ENCODE peak calls at places on chromosomes 11 and 22, in seven cellular contexts. One of them, this sample, is unnamed.

GRCh38 chr11:9479899-9480298 is 19.1 kb downstream of the ZNF143 start:
- DNase-seq in heart left ventricle: no peak
- DNase-seq in right cardiac atrium: no peak
- DNase-seq in small intestine: no peak
- DNase-seq in body of pancreas: no peak
- DNase-seq in GM23248: no peak
- DNase-seq in lower lobe of right lung: no peak
- DNase-seq in this sample: no peak

GRCh38 chr11:134261626-134262488 is 8.5 kb downstream of the ACAD8 start:
- DNase-seq in heart left ventricle: no peak
- DNase-seq in right cardiac atrium: no peak
- DNase-seq in small intestine: peak; percentile 25
- DNase-seq in body of pancreas: no peak
- DNase-seq in GM23248: peak; percentile 49
- DNase-seq in lower lobe of right lung: no peak
- DNase-seq in this sample: peak; percentile 57

GRCh38 chr11:47388697-47389576 is 10.6 kb upstream of the SPI1 start:
- DNase-seq in heart left ventricle: no peak
- DNase-seq in right cardiac atrium: no peak
- DNase-seq in small intestine: no peak
- DNase-seq in body of pancreas: no peak
- DNase-seq in GM23248: no peak
- DNase-seq in lower lobe of right lung: peak; percentile 61
- DNase-seq in this sample: no peak

GRCh38 chr11:118012083-118012669 is 26.0 kb downstream of the IL10RA start:
- DNase-seq in heart left ventricle: peak; percentile 46
- DNase-seq in right cardiac atrium: no peak
- DNase-seq in small intestine: peak; percentile 57
- DNase-seq in body of pancreas: peak; percentile 28
- DNase-seq in GM23248: peak; percentile 24
- DNase-seq in lower lobe of right lung: peak; percentile 72
- DNase-seq in this sample: no peak

GRCh38 chr11:118435233-118435892 is 929 bp upstream of the KMT2A start:
- DNase-seq in heart left ventricle: peak; percentile 56
- DNase-seq in right cardiac atrium: peak; percentile 38
- DNase-seq in small intestine: peak; percentile 44
- DNase-seq in body of pancreas: peak; percentile 52
- DNase-seq in GM23248: peak; percentile 64
- DNase-seq in lower lobe of right lung: peak; percentile 72
- DNase-seq in this sample: peak; percentile 96

GRCh38 chr22:47031628-47031915 is 269.1 kb downstream of the TBC1D22A start:
- DNase-seq in heart left ventricle: peak; percentile 10
- DNase-seq in right cardiac atrium: no peak
- DNase-seq in small intestine: no peak
- DNase-seq in body of pancreas: no peak
- DNase-seq in GM23248: no peak
- DNase-seq in lower lobe of right lung: peak; percentile 33
- DNase-seq in this sample: peak; percentile 3

GRCh38 chr11:117179048-117179999 is 781 bp downstream of the SIDT2 start:
- DNase-seq in heart left ventricle: no peak
- DNase-seq in right cardiac atrium: peak; percentile 35
- DNase-seq in small intestine: peak; percentile 61
- DNase-seq in body of pancreas: peak; percentile 58
- DNase-seq in GM23248: peak; percentile 73
- DNase-seq in lower lobe of right lung: peak; percentile 64
- DNase-seq in this sample: peak; percentile 77

GRCh38 chr11:111450480-111451320 is 61.5 kb downstream of the BTG4 start:
- DNase-seq in heart left ventricle: no peak
- DNase-seq in right cardiac atrium: no peak
- DNase-seq in small intestine: no peak
- DNase-seq in body of pancreas: no peak
- DNase-seq in GM23248: no peak
- DNase-seq in lower lobe of right lung: no peak
- DNase-seq in this sample: no peak

GRCh38 chr11:113540416-113541330 is 65.5 kb upstream of the DRD2 start:
- DNase-seq in heart left ventricle: no peak
- DNase-seq in right cardiac atrium: no peak
- DNase-seq in small intestine: no peak
- DNase-seq in body of pancreas: no peak
- DNase-seq in GM23248: no peak
- DNase-seq in lower lobe of right lung: no peak
- DNase-seq in this sample: no peak

GRCh38 chr11:108927791-108928545 is 263.1 kb downstream of the DDX10 start:
- DNase-seq in heart left ventricle: no peak
- DNase-seq in right cardiac atrium: no peak
- DNase-seq in small intestine: no peak
- DNase-seq in body of pancreas: no peak
- DNase-seq in GM23248: no peak
- DNase-seq in lower lobe of right lung: no peak
- DNase-seq in this sample: no peak

GRCh38 chr11:129115652-129116585 is 76.2 kb downstream of the ARHGAP32 start:
- DNase-seq in heart left ventricle: no peak
- DNase-seq in right cardiac atrium: no peak
- DNase-seq in small intestine: peak; percentile 7
- DNase-seq in body of pancreas: no peak
- DNase-seq in GM23248: peak; percentile 63
- DNase-seq in lower lobe of right lung: no peak
- DNase-seq in this sample: no peak

GRCh38 chr11:78478536-78478935 is 60.9 kb upstream of the GAB2 start:
- DNase-seq in heart left ventricle: no peak
- DNase-seq in right cardiac atrium: no peak
- DNase-seq in small intestine: no peak
- DNase-seq in body of pancreas: no peak
- DNase-seq in GM23248: no peak
- DNase-seq in lower lobe of right lung: no peak
- DNase-seq in this sample: no peak

GRCh38 chr11:134497586-134497985 is 85.5 kb upstream of the B3GAT1 start:
- DNase-seq in heart left ventricle: no peak
- DNase-seq in right cardiac atrium: no peak
- DNase-seq in small intestine: peak; percentile 83
- DNase-seq in body of pancreas: no peak
- DNase-seq in GM23248: no peak
- DNase-seq in lower lobe of right lung: no peak
- DNase-seq in this sample: no peak

GRCh38 chr11:113331436-113331835 is 17.1 kb downstream of the TTC12 start:
- DNase-seq in heart left ventricle: no peak
- DNase-seq in right cardiac atrium: no peak
- DNase-seq in small intestine: no peak
- DNase-seq in body of pancreas: no peak
- DNase-seq in GM23248: no peak
- DNase-seq in lower lobe of right lung: no peak
- DNase-seq in this sample: no peak

GRCh38 chr11:95444309-95445202 is 213.6 kb upstream of the SESN3 start:
- DNase-seq in heart left ventricle: no peak
- DNase-seq in right cardiac atrium: no peak
- DNase-seq in small intestine: no peak
- DNase-seq in body of pancreas: no peak
- DNase-seq in GM23248: no peak
- DNase-seq in lower lobe of right lung: no peak
- DNase-seq in this sample: no peak

GRCh38 chr22:19375435-19375834 is 56.1 kb downstream of the HIRA start:
- DNase-seq in heart left ventricle: no peak
- DNase-seq in right cardiac atrium: no peak
- DNase-seq in small intestine: no peak
- DNase-seq in body of pancreas: no peak
- DNase-seq in GM23248: no peak
- DNase-seq in lower lobe of right lung: no peak
- DNase-seq in this sample: no peak

GRCh38 chr11:16097543-16097942 is 258.8 kb downstream of the SOX6 start:
- DNase-seq in heart left ventricle: no peak
- DNase-seq in right cardiac atrium: no peak
- DNase-seq in small intestine: peak; percentile 52
- DNase-seq in body of pancreas: no peak
- DNase-seq in GM23248: no peak
- DNase-seq in lower lobe of right lung: no peak
- DNase-seq in this sample: no peak

GRCh38 chr11:102148059-102148458 is 37.8 kb downstream of the YAP1 start:
- DNase-seq in heart left ventricle: no peak
- DNase-seq in right cardiac atrium: no peak
- DNase-seq in small intestine: no peak
- DNase-seq in body of pancreas: no peak
- DNase-seq in GM23248: no peak
- DNase-seq in lower lobe of right lung: no peak
- DNase-seq in this sample: no peak

GRCh38 chr11:6545917-6546605 is 49.0 kb downstream of the DNHD1 start:
- DNase-seq in heart left ventricle: peak; percentile 60
- DNase-seq in right cardiac atrium: no peak
- DNase-seq in small intestine: no peak
- DNase-seq in body of pancreas: peak; percentile 53
- DNase-seq in GM23248: no peak
- DNase-seq in lower lobe of right lung: no peak
- DNase-seq in this sample: no peak

GRCh38 chr11:62132188-62132587 is 8.4 kb downstream of the INCENP start:
- DNase-seq in heart left ventricle: no peak
- DNase-seq in right cardiac atrium: no peak
- DNase-seq in small intestine: no peak
- DNase-seq in body of pancreas: no peak
- DNase-seq in GM23248: peak; percentile 45
- DNase-seq in lower lobe of right lung: no peak
- DNase-seq in this sample: no peak

GRCh38 chr11:97905101-97905500 is 1115.6 kb upstream of the CNTN5 start:
- DNase-seq in heart left ventricle: no peak
- DNase-seq in right cardiac atrium: no peak
- DNase-seq in small intestine: no peak
- DNase-seq in body of pancreas: no peak
- DNase-seq in GM23248: no peak
- DNase-seq in lower lobe of right lung: no peak
- DNase-seq in this sample: no peak

GRCh38 chr11:115682101-115682500 is 177.9 kb upstream of the CADM1 start:
- DNase-seq in heart left ventricle: no peak
- DNase-seq in right cardiac atrium: no peak
- DNase-seq in small intestine: no peak
- DNase-seq in body of pancreas: no peak
- DNase-seq in GM23248: no peak
- DNase-seq in lower lobe of right lung: no peak
- DNase-seq in this sample: no peak

GRCh38 chr11:4018641-4019040 is 76.0 kb upstream of the RRM1 start:
- DNase-seq in heart left ventricle: no peak
- DNase-seq in right cardiac atrium: no peak
- DNase-seq in small intestine: no peak
- DNase-seq in body of pancreas: no peak
- DNase-seq in GM23248: no peak
- DNase-seq in lower lobe of right lung: no peak
- DNase-seq in this sample: no peak

GRCh38 chr22:19038728-19039447 is 83.3 kb downstream of the DGCR2 start:
- DNase-seq in heart left ventricle: no peak
- DNase-seq in right cardiac atrium: no peak
- DNase-seq in small intestine: no peak
- DNase-seq in body of pancreas: no peak
- DNase-seq in GM23248: no peak
- DNase-seq in lower lobe of right lung: peak; percentile 39
- DNase-seq in this sample: no peak

GRCh38 chr11:79708319-79708928 is 267.6 kb upstream of the TENM4 start:
- DNase-seq in heart left ventricle: no peak
- DNase-seq in right cardiac atrium: no peak
- DNase-seq in small intestine: peak; percentile 69
- DNase-seq in body of pancreas: no peak
- DNase-seq in GM23248: peak; percentile 43
- DNase-seq in lower lobe of right lung: no peak
- DNase-seq in this sample: peak; percentile 36

DNA sequence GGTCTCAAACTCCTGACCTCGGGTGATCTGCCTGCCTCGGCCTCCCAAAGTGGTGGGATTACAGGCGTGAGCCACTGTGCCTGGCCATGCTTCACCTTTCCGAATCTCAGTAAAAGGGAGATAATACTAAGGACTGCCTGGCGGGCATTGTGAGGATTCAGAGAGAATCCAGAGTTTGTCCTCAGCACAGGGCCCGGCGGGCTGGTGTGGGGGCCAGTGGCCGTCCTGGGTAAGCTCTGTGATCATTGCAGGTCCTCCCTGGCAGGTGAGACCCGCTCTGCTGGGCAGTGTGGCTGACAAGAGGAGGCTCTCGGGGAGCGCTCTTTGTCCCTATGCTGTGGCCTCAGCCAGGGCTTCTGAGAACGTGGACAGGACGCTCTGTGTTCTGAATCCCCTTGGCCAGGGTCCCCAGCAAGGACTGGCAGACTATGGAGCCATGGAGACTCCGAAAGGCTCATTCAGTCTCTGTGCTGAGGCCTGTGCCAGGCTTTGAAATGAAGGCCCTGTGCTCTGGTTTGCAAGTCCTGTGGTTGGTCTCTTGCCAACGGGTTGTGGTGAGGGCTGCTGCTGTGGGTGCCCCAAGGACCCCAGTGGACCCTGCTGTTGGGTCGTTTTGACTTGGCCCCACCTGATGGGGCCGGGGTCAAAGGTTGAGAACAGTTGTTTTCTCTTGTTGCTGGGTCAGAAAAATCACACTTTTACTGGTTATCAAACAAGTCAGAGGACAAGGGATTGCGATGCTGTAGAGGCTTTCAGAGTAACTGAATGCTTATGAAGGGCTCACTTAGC is 2.1 kb downstream of the TPCN2 start:
- DNase-seq in heart left ventricle: no peak
- DNase-seq in right cardiac atrium: no peak
- DNase-seq in small intestine: no peak
- DNase-seq in body of pancreas: no peak
- DNase-seq in GM23248: no peak
- DNase-seq in lower lobe of right lung: no peak
- DNase-seq in this sample: no peak
- H3K4me1 ChIP-seq in heart left ventricle: peaks cover 53% of the 10 kb centered on the region
- H3K4me1 ChIP-seq in right cardiac atrium: peaks cover 3% of the 10 kb centered on the region
- H3K4me1 ChIP-seq in small intestine: peaks cover 4% of the 10 kb centered on the region
- H3K4me1 ChIP-seq in body of pancreas: peaks cover 31% of the 10 kb centered on the region
- H3K4me1 ChIP-seq in GM23248: peaks cover 10% of the 10 kb centered on the region
- H3K4me1 ChIP-seq in lower lobe of right lung: peaks cover 31% of the 10 kb centered on the region
- H3K4me1 ChIP-seq in this sample: peaks cover 10% of the 10 kb centered on the region

GRCh38 chr11:12694182-12694531 is 19.9 kb downstream of the TEAD1 start:
- DNase-seq in heart left ventricle: no peak
- DNase-seq in right cardiac atrium: peak; percentile 26
- DNase-seq in small intestine: no peak
- DNase-seq in body of pancreas: peak; percentile 43
- DNase-seq in GM23248: peak; percentile 62
- DNase-seq in lower lobe of right lung: peak; percentile 53
- DNase-seq in this sample: no peak
- H3K4me1 ChIP-seq in heart left ventricle: peaks cover 70% of the 10 kb centered on the region
- H3K4me1 ChIP-seq in right cardiac atrium: peaks cover 28% of the 10 kb centered on the region
- H3K4me1 ChIP-seq in small intestine: peaks cover 16% of the 10 kb centered on the region
- H3K4me1 ChIP-seq in body of pancreas: peaks cover 62% of the 10 kb centered on the region
- H3K4me1 ChIP-seq in GM23248: peaks cover 65% of the 10 kb centered on the region
- H3K4me1 ChIP-seq in lower lobe of right lung: peaks cover 55% of the 10 kb centered on the region
- H3K4me1 ChIP-seq in this sample: peaks cover 44% of the 10 kb centered on the region

DNA sequence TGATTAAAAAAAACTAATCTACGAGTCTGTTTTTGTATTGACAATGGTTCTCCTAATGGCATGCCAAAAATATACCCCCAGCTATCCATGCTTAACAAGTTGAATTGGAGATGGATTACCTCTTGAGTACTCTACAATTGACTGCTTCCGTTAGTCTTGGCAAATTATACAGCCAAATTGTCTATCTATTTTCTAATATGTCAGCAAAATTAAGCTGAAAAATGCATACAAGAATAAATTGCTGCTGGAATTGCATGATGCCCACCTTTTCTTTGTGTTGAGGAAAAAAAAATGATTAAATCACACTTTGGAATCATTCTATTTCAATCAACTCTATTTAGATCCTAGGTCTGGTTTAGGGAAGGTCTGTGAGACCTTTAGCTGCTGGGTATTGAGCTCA is 91.8 kb downstream of the FAT3 start:
- DNase-seq in heart left ventricle: no peak
- DNase-seq in right cardiac atrium: no peak
- DNase-seq in small intestine: no peak
- DNase-seq in body of pancreas: no peak
- DNase-seq in GM23248: no peak
- DNase-seq in lower lobe of right lung: no peak
- DNase-seq in this sample: no peak
- H3K4me1 ChIP-seq in heart left ventricle: peaks cover 10% of the 10 kb centered on the region
- H3K4me1 ChIP-seq in right cardiac atrium: no peaks in the 10 kb centered on the region
- H3K4me1 ChIP-seq in small intestine: no peaks in the 10 kb centered on the region
- H3K4me1 ChIP-seq in body of pancreas: peaks cover 5% of the 10 kb centered on the region
- H3K4me1 ChIP-seq in GM23248: no peaks in the 10 kb centered on the region
- H3K4me1 ChIP-seq in lower lobe of right lung: peaks cover 5% of the 10 kb centered on the region
- H3K4me1 ChIP-seq in this sample: no peaks in the 10 kb centered on the region

GRCh38 chr22:22892096-22893052 is 4.8 kb downstream of the IGLL5 start:
- DNase-seq in heart left ventricle: no peak
- DNase-seq in right cardiac atrium: no peak
- DNase-seq in small intestine: no peak
- DNase-seq in body of pancreas: no peak
- DNase-seq in GM23248: no peak
- DNase-seq in lower lobe of right lung: no peak
- DNase-seq in this sample: no peak
- H3K4me1 ChIP-seq in heart left ventricle: no peaks in the 10 kb centered on the region
- H3K4me1 ChIP-seq in right cardiac atrium: no peaks in the 10 kb centered on the region
- H3K4me1 ChIP-seq in small intestine: no peaks in the 10 kb centered on the region
- H3K4me1 ChIP-seq in body of pancreas: no peaks in the 10 kb centered on the region
- H3K4me1 ChIP-seq in GM23248: no peaks in the 10 kb centered on the region
- H3K4me1 ChIP-seq in lower lobe of right lung: no peaks in the 10 kb centered on the region
- H3K4me1 ChIP-seq in this sample: no peaks in the 10 kb centered on the region

This sample was measured in BE2C.